ENCODE peak calls at places on chromosomes 12 and 14, in seven cellular contexts. C is WERI-Rb-1; G is CD8-positive, alpha-beta T cell; Z is GM06990; P is vagina; X is fibroblast of villous mesenchyme; S is neural progenitor cell. O is an unnamed sample.

GRCh38 chr12:112759786-112760185 is 31.8 kb upstream of the RPH3A start:
- DNase-seq in G (no peak), Z (no peak), C (no peak), S (no peak), X (no peak), P (peak), O (no peak)

GRCh38 chr12:70840966-70841365 is 79.6 kb downstream of the PTPRR start:
- DNase-seq in P (no peak), S (no peak), C (no peak), Z (no peak), G (no peak), X (no peak), O (no peak)

GRCh38 chr12:84730561-84731162 is 181.9 kb downstream of the SLC6A15 start:
- DNase-seq in G (no peak), S (peak), X (no peak), C (peak), Z (no peak), P (no peak), O (no peak)

GRCh38 chr12:1533602-1534304 is 60.6 kb downstream of the FBXL14 start:
- DNase-seq in G (peak), Z (peak), C (no peak), P (peak), X (no peak), S (no peak), O (no peak)

GRCh38 chr12:52217223-52217622 is 15.8 kb upstream of the KRT7 start:
- DNase-seq in X (no peak), Z (no peak), C (no peak), S (no peak), G (no peak), P (no peak), O (no peak)

GRCh38 chr12:1529228-1529861 is 65.0 kb downstream of the FBXL14 start:
- DNase-seq in X (no peak), P (no peak), Z (no peak), S (no peak), G (no peak), C (no peak), O (no peak)

GRCh38 chr12:112756918-112757317 is 34.6 kb upstream of the RPH3A start:
- DNase-seq in P (no peak), S (no peak), C (no peak), Z (no peak), X (no peak), G (no peak), O (no peak)

GRCh38 chr12:105921872-105922669 is 216.7 kb downstream of the NUAK1 start:
- DNase-seq in S (no peak), G (no peak), P (no peak), C (no peak), Z (no peak), X (no peak), O (no peak)

GRCh38 chr14:55585854-55586253 is 5.8 kb downstream of the KTN1 start:
- DNase-seq in C (no peak), S (no peak), G (no peak), P (no peak), Z (no peak), X (peak), O (no peak)

GRCh38 chr14:105196228-105196960 is 15.3 kb upstream of the NUDT14 start:
- DNase-seq in Z (no peak), C (no peak), P (no peak), G (no peak), X (no peak), S (peak), O (no peak)

GRCh38 chr12:23929906-23930305 is 19.6 kb downstream of the SOX5 start:
- DNase-seq in X (peak), G (no peak), C (no peak), P (no peak), S (no peak), Z (no peak), O (no peak)

GRCh38 chr12:111344254-111344875 is 24.5 kb downstream of the PHETA1 start:
- DNase-seq in S (no peak), X (no peak), P (no peak), Z (no peak), G (no peak), C (no peak), O (no peak)

GRCh38 chr12:101750152-101750551 is 10.9 kb upstream of the SYCP3 start:
- DNase-seq in S (no peak), G (no peak), Z (no peak), P (no peak), C (no peak), X (no peak), O (no peak)

GRCh38 chr12:45409966-45410365 is 194.1 kb downstream of the ANO6 start:
- DNase-seq in C (no peak), X (peak), Z (no peak), G (no peak), S (no peak), P (no peak), O (peak)

GRCh38 chr12:67750528-67751183 is 102.1 kb downstream of the DYRK2 start:
- DNase-seq in P (no peak), G (no peak), Z (no peak), C (no peak), X (no peak), S (no peak), O (no peak)

GRCh38 chr12:67751376-67751928 is 102.9 kb downstream of the DYRK2 start:
- DNase-seq in C (peak), X (peak), P (no peak), Z (no peak), S (no peak), G (no peak), O (no peak)

GRCh38 chr12:67748761-67749075 is 100.2 kb downstream of the DYRK2 start:
- DNase-seq in P (no peak), X (no peak), S (no peak), Z (no peak), C (no peak), G (no peak), O (no peak)

GRCh38 chr12:67752226-67752732 is 103.7 kb downstream of the DYRK2 start:
- DNase-seq in Z (no peak), C (no peak), S (no peak), X (no peak), P (no peak), G (no peak), O (no peak)

DNA sequence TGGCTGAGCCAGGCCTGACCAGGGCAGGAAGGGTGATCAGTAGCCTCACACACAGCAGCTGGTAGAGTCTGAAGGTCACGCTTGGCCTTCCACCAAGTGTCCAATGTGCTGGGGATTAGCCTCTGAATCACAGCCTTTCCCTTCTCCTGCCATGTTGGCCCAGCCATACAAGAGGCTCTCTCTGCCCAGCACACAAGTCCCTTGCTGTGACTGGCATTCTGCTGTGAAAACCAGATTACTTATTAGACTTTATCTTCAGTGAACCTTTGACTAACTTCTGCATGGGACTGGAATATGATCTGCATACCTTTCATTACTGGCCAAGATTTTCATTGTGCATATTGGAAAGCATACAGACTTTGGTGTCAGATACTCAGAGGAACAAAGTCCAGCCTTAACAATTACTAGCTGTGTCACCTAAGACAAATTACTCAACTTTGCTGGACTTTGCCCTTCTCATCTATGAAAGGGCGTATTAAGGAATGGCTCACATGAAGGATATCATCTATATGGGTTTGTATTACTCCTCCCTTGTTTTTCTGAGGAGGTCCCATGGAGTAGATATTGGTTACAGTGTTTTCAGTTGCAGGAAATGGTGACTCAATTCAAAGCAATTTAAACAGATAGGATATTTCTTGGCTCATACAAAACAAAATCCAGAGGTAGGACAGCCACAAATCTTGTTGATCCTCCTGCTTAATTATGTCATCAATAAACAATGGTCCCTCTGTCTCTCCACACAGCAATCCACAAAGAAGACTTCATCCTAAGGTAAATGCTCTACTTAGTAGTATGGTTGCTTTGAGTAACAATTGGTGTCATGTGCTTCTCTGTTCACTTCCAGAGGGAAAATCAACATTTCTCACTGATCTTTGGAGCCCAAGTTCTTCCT is 99.6 kb downstream of the DYRK2 start:
- DNase-seq in X (peak), C (peak), Z (no peak), S (no peak), G (no peak), P (no peak), O (no peak)
- TF ChIP-seq CTCF in X (no peak), C (no peak), Z (no peak), S (no peak), G (no peak), P (no peak), O (no peak)

GRCh38 chr14:24674204-24674970 is 40.4 kb upstream of the GZMB start:
- DNase-seq in C (no peak), Z (peak), S (no peak), X (no peak), P (no peak), G (peak), O (no peak)

GRCh38 chr14:24677956-24678355 is 44.0 kb upstream of the GZMB start:
- DNase-seq in P (no peak), Z (no peak), G (no peak), S (no peak), C (no peak), X (no peak), O (no peak)

GRCh38 chr14:24673059-24673458 is 39.1 kb upstream of the GZMB start:
- DNase-seq in C (no peak), P (no peak), G (no peak), S (no peak), Z (peak), X (no peak), O (no peak)

GRCh38 chr14:24670594-24670993 is 36.6 kb upstream of the GZMB start:
- DNase-seq in P (no peak), Z (no peak), C (no peak), G (peak), S (no peak), X (no peak), O (no peak)

GRCh38 chr14:24673534-24674203 is 39.7 kb upstream of the GZMB start:
- DNase-seq in S (no peak), P (no peak), X (no peak), G (peak), Z (peak), C (no peak), O (no peak)
- H3K4me3 ChIP-seq in S (no peak), P (no peak), X (no peak), G (peak), Z (peak), C (no peak), O (no peak)

DNA sequence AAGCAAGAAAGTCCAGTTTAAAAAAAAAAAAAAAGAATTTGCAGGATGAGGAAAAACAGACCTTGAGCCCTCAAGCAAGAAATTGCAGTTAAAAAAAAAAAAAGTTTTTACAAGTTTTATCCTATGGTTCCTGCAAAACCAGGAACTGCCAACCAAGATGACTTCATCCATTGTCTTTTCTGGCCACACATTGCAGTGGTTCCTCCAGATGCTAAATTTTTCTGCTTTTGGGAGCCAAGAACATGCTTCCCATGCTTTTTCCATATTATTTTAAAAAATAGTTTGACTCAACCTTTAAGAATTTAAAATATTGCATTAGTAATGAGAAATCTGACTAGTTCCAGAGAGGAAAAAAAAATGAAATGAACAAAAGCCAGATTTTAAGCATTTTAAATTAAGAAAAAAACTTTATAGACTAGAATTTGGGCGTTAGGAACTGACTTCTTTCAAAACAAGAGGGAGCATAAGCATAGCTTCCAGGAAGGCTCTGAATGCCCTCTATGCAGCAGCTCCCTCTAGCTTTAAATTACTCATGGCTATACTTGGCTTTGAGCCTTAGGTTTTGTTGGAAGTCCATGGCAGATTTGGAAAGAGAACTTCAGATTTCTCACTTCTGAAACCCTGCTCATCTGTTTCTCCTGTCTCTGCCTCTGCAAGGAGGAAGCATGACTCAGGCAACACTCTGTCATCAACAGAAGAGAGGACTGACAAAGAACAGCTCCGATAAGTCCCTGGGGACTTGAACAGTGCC is 124.5 kb downstream of the GPR65 start:
- DNase-seq in Z (no peak), X (peak), G (no peak), S (no peak), P (no peak), C (no peak), O (peak)
- TF ChIP-seq CTCF in Z (no peak), X (no peak), G (no peak), S (no peak), P (no peak), C (peak), O (no peak)

DNA sequence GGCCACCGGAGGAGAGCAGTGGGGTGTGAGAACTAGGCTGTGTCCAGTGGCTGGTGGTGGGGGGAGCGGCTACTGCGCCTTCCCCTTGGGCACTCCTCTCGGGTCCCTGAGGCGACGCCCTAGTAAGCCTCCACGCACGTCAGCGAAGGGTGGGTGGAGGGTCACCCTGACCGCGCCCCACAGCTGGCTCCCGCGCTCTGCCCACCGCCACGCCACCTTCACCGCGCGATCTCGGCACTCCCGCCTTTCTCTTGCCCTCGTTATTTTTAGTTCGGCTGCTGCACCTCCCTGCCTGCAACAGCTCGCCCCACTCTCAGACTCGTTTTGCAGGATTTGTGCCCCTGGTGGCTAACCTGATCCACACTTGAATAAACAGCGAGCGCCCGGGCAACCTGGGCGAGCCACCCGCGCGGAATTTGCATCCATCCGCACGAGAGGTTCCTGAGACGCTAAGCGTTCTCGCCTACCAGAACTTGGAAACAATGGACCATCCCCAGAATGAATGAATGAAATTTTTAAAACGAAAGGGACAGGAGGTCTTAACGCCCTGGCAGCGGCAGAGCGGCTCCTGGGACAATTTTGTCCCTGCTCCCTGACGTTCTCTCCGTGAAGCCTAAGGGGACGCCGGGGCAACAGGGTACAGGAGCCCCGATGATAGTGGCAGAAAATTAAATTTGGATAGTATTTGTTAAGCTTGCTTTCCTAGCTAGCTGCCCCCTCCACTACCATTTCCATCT is 7.0 kb upstream of the BMP4 start:
- DNase-seq in C (no peak), P (no peak), G (no peak), X (no peak), Z (no peak), S (peak), O (no peak)
- H3K4me3 ChIP-seq in C (no peak), P (peak), G (no peak), X (peak), Z (no peak), S (peak), O (peak)

O was measured in AG04449.